ENCODE peak calls at places on chromosome 10, in six cellular contexts. One of them, this sample, is unnamed.

GRCh38 chr10:49161411-49161997 is 26.7 kb downstream of the TMEM273 start:
- DNase-seq in GM23338: peak; percentile 66
- DNase-seq in HepG2: no peak
- DNase-seq in H1: no peak
- DNase-seq in HCT116: no peak
- DNase-seq in K562: peak; percentile 64
- DNase-seq in this sample: no peak

GRCh38 chr10:72319416-72320254 is 35.1 kb downstream of the DNAJB12 start:
- DNase-seq in GM23338: peak; percentile 90
- DNase-seq in HepG2: peak; percentile 86
- DNase-seq in H1: peak; percentile 83
- DNase-seq in HCT116: peak; percentile 75
- DNase-seq in K562: peak; percentile 58
- DNase-seq in this sample: no peak

GRCh38 chr10:118340486-118340885 is 1.6 kb downstream of the FAM204A start:
- DNase-seq in GM23338: no peak
- DNase-seq in HepG2: no peak
- DNase-seq in H1: no peak
- DNase-seq in HCT116: no peak
- DNase-seq in K562: peak; percentile 8
- DNase-seq in this sample: no peak

GRCh38 chr10:75395955-75396860 is 5.4 kb downstream of the ZNF503 start:
- DNase-seq in GM23338: peak; percentile 51
- DNase-seq in HepG2: no peak
- DNase-seq in H1: peak; percentile 67
- DNase-seq in HCT116: no peak
- DNase-seq in K562: no peak
- DNase-seq in this sample: no peak

GRCh38 chr10:111344804-111345203 is 268.0 kb downstream of the ADRA2A start:
- DNase-seq in GM23338: peak; percentile 55
- DNase-seq in HepG2: no peak
- DNase-seq in H1: no peak
- DNase-seq in HCT116: no peak
- DNase-seq in K562: no peak
- DNase-seq in this sample: no peak

GRCh38 chr10:5589963-5590511 is 65.3 kb downstream of the CALML3 start:
- DNase-seq in GM23338: no peak
- DNase-seq in HepG2: no peak
- DNase-seq in H1: no peak
- DNase-seq in HCT116: no peak
- DNase-seq in K562: peak; percentile 44
- DNase-seq in this sample: no peak

GRCh38 chr10:108003061-108003460 is 838.6 kb upstream of the SORCS1 start:
- DNase-seq in GM23338: no peak
- DNase-seq in HepG2: no peak
- DNase-seq in H1: no peak
- DNase-seq in HCT116: no peak
- DNase-seq in K562: no peak
- DNase-seq in this sample: no peak

GRCh38 chr10:7258948-7259523 is 151.8 kb downstream of the SFMBT2 start:
- DNase-seq in GM23338: no peak
- DNase-seq in HepG2: no peak
- DNase-seq in H1: no peak
- DNase-seq in HCT116: no peak
- DNase-seq in K562: no peak
- DNase-seq in this sample: no peak

GRCh38 chr10:34364253-34365037 is 450.7 kb downstream of the PARD3 start:
- DNase-seq in GM23338: no peak
- DNase-seq in HepG2: peak; percentile 9
- DNase-seq in H1: no peak
- DNase-seq in HCT116: no peak
- DNase-seq in K562: no peak
- DNase-seq in this sample: no peak

GRCh38 chr10:48772059-48772458 is 87.4 kb downstream of the WDFY4 start:
- DNase-seq in GM23338: no peak
- DNase-seq in HepG2: no peak
- DNase-seq in H1: no peak
- DNase-seq in HCT116: no peak
- DNase-seq in K562: no peak
- DNase-seq in this sample: no peak

DNA sequence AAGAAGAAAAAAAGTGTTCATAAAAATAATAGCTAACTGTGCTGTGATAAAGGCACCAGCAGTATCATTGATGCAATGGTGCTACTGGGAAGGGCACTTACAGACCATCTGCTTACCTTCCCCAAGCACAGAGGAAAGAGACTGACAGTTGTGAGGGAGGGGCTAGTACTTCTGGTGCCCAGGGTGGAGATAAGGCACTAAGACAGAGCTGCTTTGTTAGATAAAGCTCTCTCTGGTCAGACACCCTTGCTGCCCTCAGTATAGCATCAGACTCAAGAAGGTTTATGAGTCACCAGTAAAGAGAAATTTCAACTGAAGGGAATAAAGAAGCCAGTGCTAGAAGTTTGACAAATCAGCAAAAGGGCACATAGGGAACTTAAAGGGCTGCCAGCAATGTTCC is 325.6 kb downstream of the HPSE2 start:
- DNase-seq in GM23338: no peak
- DNase-seq in HepG2: no peak
- DNase-seq in H1: no peak
- DNase-seq in HCT116: no peak
- DNase-seq in K562: peak; percentile 83
- DNase-seq in this sample: no peak
- H3K27ac ChIP-seq in GM23338: no peak overlapping the region
- H3K27ac ChIP-seq in HepG2: no peak overlapping the region
- H3K27ac ChIP-seq in H1: no peak overlapping the region
- H3K27ac ChIP-seq in HCT116: no peak overlapping the region
- H3K27ac ChIP-seq in K562: peak overlapping the region; percentile 93
- H3K27ac ChIP-seq in this sample: no peak overlapping the region

GRCh38 chr10:77738496-77739158 is 101.0 kb upstream of the KCNMA1 start:
- DNase-seq in GM23338: no peak
- DNase-seq in HepG2: no peak
- DNase-seq in H1: no peak
- DNase-seq in HCT116: no peak
- DNase-seq in K562: no peak
- DNase-seq in this sample: no peak

GRCh38 chr10:77741746-77742145 is 104.1 kb upstream of the KCNMA1 start:
- DNase-seq in GM23338: no peak
- DNase-seq in HepG2: no peak
- DNase-seq in H1: no peak
- DNase-seq in HCT116: no peak
- DNase-seq in K562: no peak
- DNase-seq in this sample: no peak

GRCh38 chr10:77742172-77742571 is 104.6 kb upstream of the KCNMA1 start:
- DNase-seq in GM23338: no peak
- DNase-seq in HepG2: no peak
- DNase-seq in H1: no peak
- DNase-seq in HCT116: no peak
- DNase-seq in K562: no peak
- DNase-seq in this sample: no peak

GRCh38 chr10:77732213-77733003 is 94.8 kb upstream of the KCNMA1 start:
- DNase-seq in GM23338: no peak
- DNase-seq in HepG2: no peak
- DNase-seq in H1: no peak
- DNase-seq in HCT116: no peak
- DNase-seq in K562: no peak
- DNase-seq in this sample: no peak

GRCh38 chr10:77737608-77738007 is 100.0 kb upstream of the KCNMA1 start:
- DNase-seq in GM23338: no peak
- DNase-seq in HepG2: no peak
- DNase-seq in H1: no peak
- DNase-seq in HCT116: peak; percentile 31
- DNase-seq in K562: no peak
- DNase-seq in this sample: no peak
- TF ChIP-seq POLR2AphosphoS5 in GM23338: no peak
- TF ChIP-seq POLR2AphosphoS5 in HepG2: no peak
- TF ChIP-seq POLR2AphosphoS5 in H1: no peak
- TF ChIP-seq POLR2AphosphoS5 in HCT116: no peak
- TF ChIP-seq POLR2AphosphoS5 in K562: no peak
- TF ChIP-seq POLR2AphosphoS5 in this sample: no peak

DNA sequence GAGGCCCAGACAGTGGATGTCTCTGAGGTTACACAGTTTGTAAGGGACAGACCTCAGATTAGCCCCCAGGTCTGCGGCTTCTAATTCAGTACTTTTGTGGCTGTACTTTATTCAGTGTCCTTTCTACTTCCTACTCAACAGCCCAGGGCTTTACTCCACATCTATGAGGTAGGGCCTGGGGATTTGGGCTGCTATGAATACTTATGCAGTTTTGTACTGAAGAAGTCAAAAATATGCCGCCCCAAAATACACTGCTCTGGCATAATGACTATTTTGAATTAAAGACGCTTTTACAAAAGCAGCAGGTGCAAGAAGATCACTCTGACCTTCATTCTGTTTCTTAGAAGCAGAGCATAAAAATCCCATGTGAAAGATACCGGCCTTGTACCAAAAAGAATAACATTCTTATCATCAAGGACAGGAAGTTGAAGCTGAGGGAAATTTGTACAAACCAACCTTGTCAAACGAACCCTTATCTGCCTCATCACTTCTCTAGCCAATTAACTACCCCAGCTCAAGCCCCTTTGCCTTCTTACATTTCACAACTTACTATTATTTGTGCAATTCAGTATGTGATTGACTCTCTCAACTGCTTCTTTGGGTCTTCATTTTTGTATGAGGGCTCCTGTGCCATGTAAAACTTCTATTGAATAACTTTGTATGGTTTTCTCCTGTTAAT is 26.1 kb upstream of the TRUB1 start:
- DNase-seq in GM23338: no peak
- DNase-seq in HepG2: no peak
- DNase-seq in H1: no peak
- DNase-seq in HCT116: no peak
- DNase-seq in K562: no peak
- DNase-seq in this sample: no peak
- TF ChIP-seq EZH2 in GM23338: no peak
- TF ChIP-seq EZH2 in HepG2: no peak
- TF ChIP-seq EZH2 in H1: no peak
- TF ChIP-seq EZH2 in HCT116: no peak
- TF ChIP-seq EZH2 in K562: no peak
- TF ChIP-seq EZH2 in this sample: no peak

DNA sequence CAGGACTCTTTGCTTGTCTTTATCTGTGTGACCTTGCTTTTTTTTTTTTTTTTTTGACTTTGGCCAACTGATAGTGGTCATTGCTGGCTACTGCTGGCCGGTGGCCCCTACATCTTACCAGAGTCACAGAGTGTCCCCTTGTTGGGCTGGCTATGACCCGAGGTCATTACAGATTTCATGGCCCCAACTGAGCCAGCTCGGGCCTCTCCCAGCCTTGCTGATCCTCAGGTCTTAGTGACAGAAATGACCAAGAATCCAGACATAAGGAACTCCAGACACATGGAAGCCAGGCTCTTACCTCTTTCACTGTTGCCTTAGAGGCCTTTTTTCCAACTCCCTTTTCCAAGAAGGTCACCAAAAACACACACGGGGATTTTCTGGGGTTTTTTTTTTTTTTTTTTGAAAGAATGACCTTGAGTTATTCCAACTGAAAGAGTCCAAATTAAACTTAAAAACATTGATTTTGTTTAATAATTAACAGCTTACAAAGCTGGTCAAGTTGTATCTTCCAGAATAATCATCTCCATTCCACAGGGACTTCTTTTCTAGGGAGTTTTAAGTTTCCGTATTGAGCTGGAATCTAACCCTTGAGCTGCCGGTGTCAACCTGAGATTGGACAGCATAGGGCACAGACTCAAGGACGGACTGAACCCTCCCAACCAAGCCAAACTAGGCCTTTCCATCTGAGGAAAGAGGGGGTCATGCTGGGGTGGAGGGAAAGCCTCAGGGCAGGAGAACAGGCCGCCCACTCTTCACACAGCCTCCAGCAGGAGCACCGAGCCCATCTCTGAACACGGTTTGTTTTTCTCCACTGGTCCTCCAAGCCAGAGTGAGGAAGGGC is 43.8 kb downstream of the PIK3AP1 start:
- DNase-seq in GM23338: no peak
- DNase-seq in HepG2: peak; percentile 30
- DNase-seq in H1: no peak
- DNase-seq in HCT116: no peak
- DNase-seq in K562: no peak
- DNase-seq in this sample: no peak
- H3K27ac ChIP-seq in GM23338: no peak overlapping the region
- H3K27ac ChIP-seq in HepG2: peak overlapping the region; percentile 90
- H3K27ac ChIP-seq in H1: no peak overlapping the region
- H3K27ac ChIP-seq in HCT116: no peak overlapping the region
- H3K27ac ChIP-seq in K562: no peak overlapping the region
- H3K27ac ChIP-seq in this sample: no peak overlapping the region

This sample was measured in SK-N-MC.